ENCODE peak calls at places on chromosomes 5 and 9, in seven cellular contexts. E is tibial artery; S is CD8-positive, alpha-beta T cell; W is Calu3; I is NCI-H345; B is EL; T is GM10248. R is an unnamed sample.
A peak's percentile ranks its signal among the peaks of the same experiment; 100 is the strongest.

GRCh38 chr5:95727764-95728191 is 3.4 kb upstream of the RHOBTB3 start:
- DNase-seq in E (no peak), S (no peak), W (no peak), I (peak; percentile 81), B (no peak), T (no peak), R (peak; percentile 42)

GRCh38 chr9:123541441-123541840 is 185.4 kb downstream of the CRB2 start:
- DNase-seq in E (no peak), S (no peak), W (no peak), I (no peak), B (no peak), T (no peak), R (no peak)

GRCh38 chr9:36486933-36487481 is 85.7 kb upstream of the MELK start:
- DNase-seq in E (peak; percentile 72), S (peak; percentile 60), W (peak; percentile 4), I (no peak), B (peak; percentile 43), T (peak; percentile 58), R (peak; percentile 40)

GRCh38 chr5:53739111-53739510 is 178.7 kb downstream of the NDUFS4 start:
- DNase-seq in E (no peak), S (no peak), W (no peak), I (no peak), B (no peak), T (no peak), R (no peak)

GRCh38 chr9:101443358-101443757 is 7.8 kb upstream of the ALDOB start:
- DNase-seq in E (no peak), S (no peak), W (no peak), I (peak; percentile 85), B (no peak), T (no peak), R (no peak)

GRCh38 chr9:136898483-136899100 is 12.3 kb downstream of the TRAF2 start:
- DNase-seq in E (no peak), S (no peak), W (no peak), I (no peak), B (no peak), T (no peak), R (no peak)

GRCh38 chr5:175788155-175788787 is 83.1 kb upstream of the CPLX2 start:
- DNase-seq in E (no peak), S (no peak), W (no peak), I (no peak), B (no peak), T (no peak), R (no peak)

GRCh38 chr9:127281887-127282286 is 17.3 kb downstream of the GARNL3 start:
- DNase-seq in E (no peak), S (no peak), W (no peak), I (no peak), B (no peak), T (no peak), R (no peak)

GRCh38 chr5:179264053-179264540 is 81.2 kb downstream of the ADAMTS2 start:
- DNase-seq in E (peak; percentile 61), S (no peak), W (no peak), I (no peak), B (no peak), T (no peak), R (no peak)

GRCh38 chr9:131728961-131729360 is 10.9 kb downstream of the RAPGEF1 start:
- DNase-seq in E (no peak), S (peak; percentile 83), W (no peak), I (no peak), B (no peak), T (no peak), R (peak; percentile 71)

GRCh38 chr9:116432051-116432450 is 255.1 kb upstream of the TRIM32 start:
- DNase-seq in E (no peak), S (no peak), W (no peak), I (no peak), B (no peak), T (no peak), R (no peak)

GRCh38 chr5:147835386-147835798 is 3.9 kb upstream of the SPINK1 start:
- DNase-seq in E (no peak), S (no peak), W (peak; percentile 52), I (peak; percentile 34), B (no peak), T (no peak), R (no peak)

GRCh38 chr9:92359380-92360007 is 33.7 kb downstream of the CENPP start:
- DNase-seq in E (no peak), S (no peak), W (no peak), I (no peak), B (no peak), T (no peak), R (no peak)

GRCh38 chr9:93905473-93906133 is 49.6 kb downstream of the BARX1 start:
- DNase-seq in E (peak; percentile 39), S (no peak), W (no peak), I (no peak), B (no peak), T (no peak), R (no peak)

R was measured in MM.1S.